ENCODE peak calls at places on chromosomes 1 and 21, in five cellular contexts. M, L, K, U and W are unnamed samples. For H3K9me3, the result is how much of the 10 kb centered on the place peaks cover.

GRCh38 chr1:27689423-27690173 is 17.6 kb upstream of the IFI6 start:
- DNase-seq in M (no peak), L (no peak), K (no peak), U (no peak), W (no peak)

GRCh38 chr1:96487961-96488360 is 233.6 kb upstream of the PTBP2 start:
- DNase-seq in M (no peak), L (no peak), K (no peak), U (peak), W (no peak)

GRCh38 chr21:25457411-25457810 is 149.9 kb downstream of the MRPL39 start:
- DNase-seq in M (no peak), L (no peak), K (no peak), U (no peak), W (no peak)

GRCh38 chr21:19523731-19524130 is 1120.1 kb upstream of the TMPRSS15 start:
- DNase-seq in M (no peak), L (no peak), K (no peak), U (no peak), W (no peak)

GRCh38 chr1:153626929-153627796 is at the start of gene S100A13:
- DNase-seq in M (no peak), L (peak), K (peak), U (peak), W (no peak)

GRCh38 chr1:107538502-107538901 is 397.7 kb downstream of the NTNG1 start:
- DNase-seq in M (no peak), L (no peak), K (no peak), U (no peak), W (no peak)

GRCh38 chr1:29664711-29665110 is 428.4 kb downstream of the PTPRU start:
- DNase-seq in M (no peak), L (no peak), K (no peak), U (no peak), W (no peak)

GRCh38 chr1:212607206-212607923 is 1.2 kb upstream of the ATF3 start:
- DNase-seq in M (peak), L (peak), K (peak), U (peak), W (peak)

GRCh38 chr1:17919525-17920439 is 164.6 kb downstream of the ACTL8 start:
- DNase-seq in M (no peak), L (no peak), K (no peak), U (no peak), W (no peak)

GRCh38 chr1:19414490-19414889 is 70.8 kb downstream of the CAPZB start:
- DNase-seq in M (no peak), L (no peak), K (no peak), U (peak), W (no peak)

GRCh38 chr1:219298581-219299148 is 125.0 kb downstream of the LYPLAL1 start:
- DNase-seq in M (no peak), L (no peak), K (no peak), U (no peak), W (no peak)

GRCh38 chr21:45079351-45079750 is 5.0 kb downstream of the ADARB1 start:
- DNase-seq in M (no peak), L (no peak), K (no peak), U (no peak), W (no peak)

GRCh38 chr21:45081636-45082035 is 7.3 kb downstream of the ADARB1 start:
- DNase-seq in M (no peak), L (no peak), K (no peak), U (no peak), W (no peak)

GRCh38 chr21:45078877-45079281 is 4.5 kb downstream of the ADARB1 start:
- DNase-seq in M (peak), L (no peak), K (no peak), U (no peak), W (peak)

GRCh38 chr21:45080639-45081414 is 6.4 kb downstream of the ADARB1 start:
- DNase-seq in M (peak), L (no peak), K (no peak), U (no peak), W (no peak)

GRCh38 chr21:45080232-45080631 is 5.9 kb downstream of the ADARB1 start:
- DNase-seq in M (no peak), L (no peak), K (no peak), U (no peak), W (no peak)
- H3K27ac ChIP-seq in M (no peak), L (no peak), K (no peak), U (peak), W (peak)

DNA sequence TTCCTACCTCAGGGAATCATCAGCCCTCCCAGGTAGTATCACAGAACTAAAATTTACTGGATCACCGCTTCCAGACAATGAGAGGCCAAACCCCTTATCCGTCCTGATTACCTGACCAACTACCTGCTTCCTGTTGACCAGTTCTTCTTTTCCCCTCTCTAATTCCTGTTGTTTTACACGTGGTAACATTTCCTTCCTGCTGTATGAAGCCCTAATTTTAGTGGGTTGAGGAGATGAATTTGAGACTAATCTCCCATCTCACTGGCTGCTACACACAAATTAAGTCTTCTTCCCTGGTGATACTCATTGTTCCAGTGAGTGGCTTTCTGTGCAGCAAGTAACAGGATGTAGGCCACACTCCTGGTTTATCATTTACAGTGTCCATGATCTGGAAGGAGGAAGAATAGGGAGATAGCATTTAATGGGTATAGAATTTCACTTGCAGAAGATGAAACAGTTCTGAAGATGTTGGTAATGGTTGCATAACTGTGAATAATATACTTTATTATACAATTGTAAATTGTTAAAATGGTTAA is 2112.9 kb downstream of the NCAM2 start:
- DNase-seq in M (no peak), L (no peak), K (no peak), U (no peak), W (no peak)
- H3K9me3 ChIP-seq in M (under half), L (under half), K (under half), U (under half), W (under half)

DNA sequence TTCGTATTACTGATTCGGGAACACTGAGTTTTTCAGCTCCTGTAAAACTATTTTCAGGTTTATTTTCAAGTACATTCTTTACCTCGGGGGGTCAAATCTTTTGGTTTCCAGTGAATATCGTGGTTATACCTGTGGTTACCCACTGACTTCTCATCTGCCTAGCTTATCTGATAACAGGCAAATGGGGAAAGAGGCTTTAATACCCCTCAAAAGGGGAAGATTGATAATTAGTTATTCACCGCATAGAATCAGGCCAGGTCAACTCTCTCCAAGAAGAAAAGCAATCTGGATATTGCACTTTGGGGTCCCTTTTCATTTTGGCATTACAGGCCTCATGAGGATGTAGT is 23.0 kb downstream of the RUNX1 start:
- DNase-seq in M (no peak), L (no peak), K (no peak), U (no peak), W (no peak)
- H3K27ac ChIP-seq in M (peak), L (no peak), K (no peak), U (peak), W (peak)

GRCh38 chr1:105891308-105891707 is 1165.2 kb upstream of the PRMT6 start:
- DNase-seq in M (no peak), L (no peak), K (no peak), U (no peak), W (no peak)

GRCh38 chr1:105894006-105894405 is 1162.5 kb upstream of the PRMT6 start:
- DNase-seq in M (no peak), L (no peak), K (no peak), U (no peak), W (no peak)
- H3K9me3 ChIP-seq in M (under half), L (under half), K (under half), U (under half), W (under half)

GRCh38 chr1:93001893-93002292 is 40.6 kb upstream of the DIPK1A start:
- DNase-seq in M (no peak), L (no peak), K (no peak), U (no peak), W (no peak)

GRCh38 chr1:93003981-93004380 is 42.7 kb upstream of the DIPK1A start:
- DNase-seq in M (no peak), L (no peak), K (no peak), U (no peak), W (no peak)

GRCh38 chr1:92998829-92999228 is 37.6 kb upstream of the DIPK1A start:
- DNase-seq in M (no peak), L (no peak), K (no peak), U (no peak), W (no peak)

GRCh38 chr1:93000751-93001175 is 39.5 kb upstream of the DIPK1A start:
- DNase-seq in M (no peak), L (no peak), K (no peak), U (no peak), W (no peak)

GRCh38 chr1:93000291-93000690 is 39.0 kb upstream of the DIPK1A start:
- DNase-seq in M (no peak), L (no peak), K (no peak), U (no peak), W (no peak)
- H3K27ac ChIP-seq in M (no peak), L (no peak), K (no peak), U (no peak), W (no peak)

DNA sequence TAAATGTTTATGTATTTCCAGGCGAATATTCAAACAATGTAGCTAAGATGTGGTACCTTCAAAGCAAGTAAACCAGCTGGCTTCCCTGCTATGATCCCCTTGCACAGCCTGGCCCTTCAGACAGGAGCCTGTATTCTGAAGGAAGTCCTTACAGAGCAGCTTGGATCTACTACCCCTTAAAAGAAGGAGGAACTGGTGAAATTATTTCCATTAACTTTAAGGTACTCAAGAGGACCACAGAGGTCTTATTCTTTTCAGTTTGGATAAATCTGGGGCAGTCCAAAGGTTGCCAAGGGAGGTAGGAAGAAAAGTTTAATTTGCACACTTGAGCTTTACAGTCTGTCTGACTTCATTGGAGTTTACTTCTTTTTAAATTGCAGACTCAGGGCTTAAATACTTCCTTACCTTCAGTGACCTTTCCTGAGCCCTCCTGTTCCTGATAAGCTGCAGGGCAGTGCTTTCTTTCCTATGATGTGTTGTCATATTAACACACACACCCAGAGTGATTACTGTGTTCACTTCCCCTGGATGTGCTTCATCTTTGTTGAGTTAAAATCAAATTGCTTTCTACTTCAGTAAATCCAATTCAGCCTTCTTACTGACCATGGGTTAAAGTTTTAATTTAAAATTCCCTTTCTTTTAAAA is 40.5 kb downstream of the DISC1 start:
- DNase-seq in M (no peak), L (no peak), K (no peak), U (no peak), W (no peak)
- H3K9me3 ChIP-seq in M (under half), L (under half), K (under half), U (under half), W (under half)

DNA sequence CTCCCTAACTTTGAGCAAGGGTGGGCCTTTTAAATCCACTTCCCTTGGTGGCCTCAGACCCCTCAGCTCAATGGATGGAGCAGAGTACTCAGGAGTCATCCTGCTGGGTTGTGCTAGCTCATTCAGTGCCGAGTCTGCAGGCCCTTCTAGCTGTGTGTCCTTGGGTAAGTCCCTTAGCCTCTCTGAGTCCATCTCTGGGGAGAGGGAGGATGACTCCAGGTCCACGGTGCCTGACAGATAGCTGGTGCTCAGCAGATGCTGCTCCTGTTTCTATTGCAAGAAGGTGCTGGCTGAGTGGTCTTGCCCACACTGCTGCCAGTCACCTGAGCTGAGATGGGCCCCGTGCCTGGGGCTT is 11.0 kb downstream of the LDLRAP1 start:
- DNase-seq in M (no peak), L (no peak), K (no peak), U (no peak), W (no peak)
- H3K27ac ChIP-seq in M (no peak), L (no peak), K (no peak), U (no peak), W (peak)

GRCh38 chr21:31895069-31895851 is 22.4 kb downstream of the HUNK start:
- DNase-seq in M (no peak), L (no peak), K (no peak), U (no peak), W (no peak)
- H3K9me3 ChIP-seq in M (under half), L (under half), K (under half), U (under half), W (under half)